ENCODE peak calls at places on chromosome 2, in nine cellular contexts. I is GM12878, O is WERI-Rb-1, L is WTC11, W is fibroblast of mammary gland, S is choroid plexus epithelial cell, B is ovary, F is gastrocnemius medialis, M is endodermal cell. X is an unnamed sample.

GRCh38 chr2:198321522-198322088 is 517.2 kb downstream of the PLCL1 start:
- DNase-seq in I (no peak), O (no peak), L (no peak), W (peak; percentile 8), S (no peak), B (no peak), F (no peak), M (no peak), X (no peak)

GRCh38 chr2:74255660-74256228 is 57.3 kb downstream of the MTHFD2 start:
- DNase-seq in I (no peak), O (no peak), L (no peak), W (no peak), S (no peak), B (no peak), F (no peak), M (no peak), X (no peak)

GRCh38 chr2:207772081-207772843 is 2.6 kb upstream of the FZD5 start:
- DNase-seq in I (no peak), O (no peak), L (peak; percentile 72), W (peak; percentile 17), S (no peak), B (peak; percentile 52), F (no peak), M (peak; percentile 78), X (no peak)

GRCh38 chr2:173290046-173290445 is 64.6 kb upstream of the CDCA7 start:
- DNase-seq in I (no peak), O (no peak), L (no peak), W (no peak), S (peak; percentile 20), B (no peak), F (no peak), M (no peak), X (no peak)

GRCh38 chr2:44889118-44889517 is 52.4 kb upstream of the SIX3 start:
- DNase-seq in I (no peak), O (no peak), L (no peak), W (no peak), S (no peak), B (no peak), F (no peak), M (no peak), X (no peak)

GRCh38 chr2:73085691-73086090 is 14.2 kb upstream of the SFXN5 start:
- DNase-seq in I (no peak), O (peak; percentile 92), L (peak; percentile 95), W (peak; percentile 62), S (peak; percentile 81), B (peak; percentile 87), F (peak; percentile 74), M (peak; percentile 96), X (peak; percentile 57)

GRCh38 chr2:172101707-172102158 is 967 bp downstream of the DLX2 start:
- DNase-seq in I (no peak), O (no peak), L (no peak), W (no peak), S (no peak), B (no peak), F (no peak), M (no peak), X (no peak)

GRCh38 chr2:176435691-176436215 is 166.5 kb downstream of the MTX2 start:
- DNase-seq in I (no peak), O (no peak), L (no peak), W (no peak), S (no peak), B (no peak), F (no peak), M (no peak), X (no peak)

GRCh38 chr2:42030196-42030759 is 17.5 kb upstream of the PKDCC start:
- DNase-seq in I (no peak), O (peak; percentile 3), L (peak; percentile 70), W (no peak), S (no peak), B (no peak), F (no peak), M (peak; percentile 82), X (no peak)

GRCh38 chr2:173229086-173229485 is 125.6 kb upstream of the CDCA7 start:
- DNase-seq in I (no peak), O (no peak), L (no peak), W (no peak), S (no peak), B (no peak), F (no peak), M (no peak), X (no peak)

GRCh38 chr2:157257312-157258252 is at the start of gene GALNT5:
- DNase-seq in I (no peak), O (no peak), L (peak; percentile 25), W (peak; percentile 64), S (peak; percentile 67), B (no peak), F (no peak), M (peak; percentile 73), X (peak; percentile 46)

DNA sequence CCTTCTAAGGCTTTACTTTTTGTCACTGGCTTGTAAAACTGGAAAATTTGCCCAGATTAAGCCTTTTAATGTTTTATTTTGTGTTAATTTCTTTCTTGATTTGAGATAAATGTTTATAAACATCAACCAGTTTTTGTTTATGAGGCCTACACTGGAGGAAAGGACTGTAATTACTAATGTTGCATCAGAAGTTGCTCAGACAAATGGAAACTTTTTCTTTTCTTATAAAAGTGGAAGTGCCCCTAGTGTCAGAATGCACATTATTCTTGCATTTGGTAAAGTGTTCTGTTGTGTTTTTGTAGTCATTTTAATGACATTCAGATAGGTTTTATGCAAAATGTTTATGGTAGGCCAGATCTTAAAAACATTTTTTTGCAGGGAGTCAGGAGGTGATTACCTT is 25.3 kb downstream of the LCLAT1 start:
- DNase-seq in I (no peak), O (no peak), L (no peak), W (no peak), S (peak; percentile 14), B (no peak), F (no peak), M (no peak), X (no peak)
- TF ChIP-seq CTCF in I (peak; percentile 9), O (no peak), L (no peak), W (peak; percentile 2), S (no peak), B (no peak), F (no peak), M (no peak), X (no peak)

DNA sequence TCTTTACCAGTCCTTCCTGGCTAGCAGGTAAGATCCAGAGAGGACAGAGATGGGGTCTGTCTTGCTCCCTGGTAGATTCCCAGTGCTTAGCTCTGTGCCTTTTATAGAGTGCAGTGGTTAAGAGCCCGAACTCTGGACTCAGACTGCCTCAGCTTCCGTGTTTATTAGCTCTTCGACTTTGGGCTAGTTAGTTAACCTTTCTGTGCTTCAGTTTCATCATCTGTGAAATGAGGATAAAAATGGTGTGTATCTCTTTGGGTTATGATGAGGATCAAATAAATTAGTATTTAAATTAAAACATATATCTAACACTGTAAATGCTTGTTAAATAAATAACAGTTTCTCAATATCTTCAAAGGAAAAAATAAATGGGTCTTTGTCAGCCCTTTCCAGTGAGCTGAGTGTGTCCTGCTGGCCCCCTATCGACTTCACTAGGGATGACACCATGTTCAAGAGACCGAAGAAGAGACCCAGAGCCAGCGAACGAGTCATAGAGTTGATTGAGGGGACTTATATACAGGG is 38.2 kb downstream of the CERS6 start:
- DNase-seq in I (no peak), O (no peak), L (peak; percentile 49), W (peak; percentile 30), S (peak; percentile 53), B (no peak), F (no peak), M (peak; percentile 82), X (no peak)
- TF ChIP-seq CTCF in I (peak; percentile 23), O (no peak), L (peak; percentile 32), W (peak; percentile 25), S (peak; percentile 58), B (no peak), F (no peak), M (peak; percentile 80), X (no peak)

DNA sequence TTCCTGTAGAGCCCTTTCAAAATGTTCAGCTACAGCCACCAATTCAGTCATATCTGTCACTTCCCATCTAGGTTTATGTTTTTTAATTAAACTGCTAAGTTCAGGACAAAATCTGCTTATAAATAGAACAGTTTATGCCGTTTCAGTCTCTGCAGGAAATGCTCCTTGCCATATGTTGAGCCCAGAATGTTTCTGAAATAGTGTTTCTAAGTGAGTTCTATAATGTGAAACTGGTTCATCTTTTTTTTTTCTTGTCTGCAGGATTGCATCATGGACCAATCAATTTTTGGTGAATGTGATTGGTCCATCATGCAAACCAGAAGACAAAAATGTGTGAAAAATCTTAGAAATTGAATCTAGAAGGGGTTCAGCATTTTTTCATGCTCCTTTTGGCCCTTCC is 30.2 kb upstream of the RHOB start:
- DNase-seq in I (no peak), O (no peak), L (no peak), W (no peak), S (no peak), B (no peak), F (no peak), M (no peak), X (no peak)
- TF ChIP-seq CTCF in I (no peak), O (no peak), L (no peak), W (no peak), S (no peak), B (no peak), F (no peak), M (no peak), X (no peak)

GRCh38 chr2:229714736-229715541 is 584 bp upstream of the DNER start:
- DNase-seq in I (no peak), O (peak; percentile 14), L (peak; percentile 87), W (peak; percentile 56), S (peak; percentile 79), B (peak; percentile 57), F (no peak), M (peak; percentile 95), X (peak; percentile 89)

GRCh38 chr2:229715895-229716507 is 1.6 kb upstream of the DNER start:
- DNase-seq in I (no peak), O (peak; percentile 42), L (peak; percentile 51), W (peak; percentile 27), S (peak; percentile 46), B (no peak), F (no peak), M (peak; percentile 79), X (peak; percentile 39)

GRCh38 chr2:229712125-229712524 is 2.2 kb downstream of the DNER start:
- DNase-seq in I (no peak), O (no peak), L (no peak), W (peak; percentile 22), S (peak; percentile 45), B (no peak), F (no peak), M (no peak), X (peak; percentile 25)

GRCh38 chr2:229714080-229714735 is at the start of gene DNER:
- DNase-seq in I (no peak), O (peak; percentile 52), L (peak; percentile 68), W (no peak), S (no peak), B (no peak), F (no peak), M (peak; percentile 89), X (no peak)

DNA sequence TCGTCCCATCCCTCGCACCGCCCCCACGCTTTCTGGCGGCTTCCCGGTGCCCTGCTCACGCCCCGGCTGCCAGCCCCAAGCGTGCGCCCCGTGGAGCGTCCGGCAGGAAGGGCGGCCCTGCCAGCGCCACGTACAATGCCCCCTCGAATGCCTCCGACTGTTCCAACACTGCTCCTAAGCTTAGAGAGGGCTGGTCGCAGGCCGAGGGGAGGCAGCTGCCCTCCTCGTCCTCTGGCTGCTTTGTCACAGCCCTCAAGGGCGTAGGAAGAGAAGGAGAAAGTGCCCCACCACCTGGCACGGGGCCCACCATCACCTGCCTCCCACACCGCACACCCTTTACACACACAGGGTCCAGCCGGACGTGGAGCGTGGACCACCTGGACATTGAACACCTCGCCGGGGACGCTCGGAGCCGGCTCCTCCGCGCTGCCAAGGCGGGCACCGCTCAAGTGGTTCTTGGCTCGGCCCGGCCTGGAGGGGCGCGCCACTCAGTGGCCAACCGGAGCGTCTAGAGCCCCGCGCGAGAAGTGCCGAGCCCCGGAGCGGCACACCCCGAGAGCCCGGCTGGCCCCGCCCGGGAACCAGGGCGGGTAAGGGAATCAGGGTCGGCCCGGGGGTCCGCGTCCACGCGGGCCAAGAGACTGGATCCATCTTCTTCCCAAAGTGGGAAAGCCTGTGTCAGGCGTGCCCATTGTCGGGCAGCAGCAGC is 830 bp downstream of the DNER start:
- DNase-seq in I (no peak), O (no peak), L (peak; percentile 68), W (no peak), S (peak; percentile 37), B (no peak), F (no peak), M (peak; percentile 85), X (peak; percentile 58)
- TF ChIP-seq CTCF in I (no peak), O (no peak), L (no peak), W (no peak), S (no peak), B (no peak), F (no peak), M (peak; percentile 38), X (no peak)